ENCODE peak calls at places on chromosomes 4 and X, in five cellular contexts. W is GM23338, I is PC-3, L is PC-9, B is neural progenitor cell. S is an unnamed sample.

GRCh38 chrX:71618303-71618721 is at the start of gene CXCR3:
- DNase-seq in B (no peak), L (no peak), W (no peak), I (no peak), S (no peak)

GRCh38 chrX:17944833-17945497 is 83.9 kb upstream of the RAI2 start:
- DNase-seq in W (peak), L (no peak), I (peak), B (peak), S (peak)

GRCh38 chrX:13254076-13254785 is 65.6 kb downstream of the ATXN3L start:
- DNase-seq in I (peak), L (no peak), B (peak), W (no peak), S (peak)

GRCh38 chrX:93322110-93322509 is 351.3 kb downstream of the NAP1L3 start:
- DNase-seq in B (no peak), W (no peak), L (no peak), I (no peak), S (no peak)

GRCh38 chrX:151703487-151703886 is 8.2 kb downstream of the PRRG3 start:
- DNase-seq in W (no peak), L (no peak), I (no peak), B (no peak), S (no peak)

GRCh38 chrX:69028006-69028760 is 137.1 kb downstream of the PJA1 start:
- DNase-seq in I (no peak), W (no peak), B (no peak), L (no peak), S (no peak)

GRCh38 chr4:13917010-13917409 is 289.5 kb upstream of the BOD1L1 start:
- DNase-seq in W (no peak), L (no peak), I (no peak), B (no peak), S (no peak)

GRCh38 chr4:107854326-107855030 is 29.7 kb downstream of the SGMS2 start:
- DNase-seq in B (no peak), W (no peak), I (peak), L (no peak), S (peak)

GRCh38 chr4:33561259-33561658 is 2683.1 kb downstream of the ARAP2 start:
- DNase-seq in L (no peak), W (no peak), B (no peak), I (no peak), S (no peak)
- H3K27ac ChIP-seq in L (no peak), W (no peak), B (no peak), I (no peak), S (no peak)

GRCh38 chr4:4935974-4936373 is 76.5 kb downstream of the MSX1 start:
- DNase-seq in B (no peak), I (no peak), W (no peak), L (no peak), S (no peak)
- TF ChIP-seq EZH2 in B (no peak), I (no peak), W (no peak), L (no peak), S (no peak)

GRCh38 chr4:38302910-38303309 is 342.7 kb downstream of the PTTG2 start:
- DNase-seq in W (no peak), L (no peak), I (no peak), B (no peak), S (no peak)

GRCh38 chr4:38310446-38311043 is 350.3 kb downstream of the PTTG2 start:
- DNase-seq in W (peak), B (no peak), I (no peak), L (no peak), S (no peak)

GRCh38 chr4:38308728-38309315 is 348.6 kb downstream of the PTTG2 start:
- DNase-seq in W (no peak), I (peak), B (no peak), L (peak), S (no peak)

GRCh38 chr4:38309471-38309870 is 349.3 kb downstream of the PTTG2 start:
- DNase-seq in I (no peak), B (no peak), W (no peak), L (no peak), S (no peak)

GRCh38 chr4:38306482-38307071 is 346.4 kb downstream of the PTTG2 start:
- DNase-seq in I (no peak), L (no peak), W (no peak), B (no peak), S (no peak)
- H3K27ac ChIP-seq in I (no peak), L (no peak), W (no peak), B (no peak), S (no peak)

GRCh38 chr4:24719615-24720014 is 75.8 kb upstream of the SOD3 start:
- DNase-seq in I (no peak), B (no peak), W (no peak), L (no peak), S (no peak)

GRCh38 chr4:24722026-24722568 is 73.3 kb upstream of the SOD3 start:
- DNase-seq in I (no peak), W (no peak), B (no peak), L (no peak), S (no peak)

DNA sequence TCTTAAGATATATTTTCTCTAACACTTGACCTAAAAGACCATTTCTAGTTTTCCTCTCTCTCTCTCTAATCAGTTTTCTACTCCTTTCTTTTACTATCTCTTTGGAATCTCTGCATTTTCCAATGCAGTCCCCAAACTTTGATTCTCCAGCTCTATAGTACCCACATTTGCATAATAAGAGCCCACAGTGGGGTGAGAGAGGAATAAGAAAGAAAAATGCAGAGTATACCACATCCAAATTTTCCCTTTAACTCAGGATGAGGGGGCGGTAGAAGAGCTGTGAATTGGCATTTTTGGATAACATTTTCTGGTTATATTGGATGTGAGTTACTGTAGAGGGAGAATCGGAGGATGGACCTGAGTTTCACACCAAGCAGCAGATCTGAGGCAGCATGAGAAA is 74.4 kb upstream of the SOD3 start:
- DNase-seq in W (peak), L (no peak), I (no peak), B (no peak), S (no peak)
- TF ChIP-seq EZH2 in W (no peak), L (no peak), I (no peak), B (no peak), S (no peak)

S was measured in A673.